ENCODE peak calls at places on chromosomes 6 and 20, in four cellular contexts. U is upper lobe of right lung, G is mammary epithelial cell, E is A549. R is an unnamed sample.

GRCh38 chr6:133248241-133249001 is 7.3 kb downstream of the EYA4 start:
- DNase-seq in U (no peak), G (peak; percentile 14), E (peak; percentile 29), R (no peak)

GRCh38 chr20:3218307-3218988 is 9.2 kb downstream of the ITPA start:
- DNase-seq in U (peak; percentile 88), G (peak; percentile 12), E (peak; percentile 63), R (no peak)

GRCh38 chr20:57407541-57407956 is 16.4 kb downstream of the RBM38 start:
- DNase-seq in U (no peak), G (no peak), E (no peak), R (no peak)

GRCh38 chr6:165218816-165219215 is 90.6 kb downstream of the C6orf118 start:
- DNase-seq in U (no peak), G (peak; percentile 1), E (no peak), R (no peak)

GRCh38 chr6:33607784-33608161 is 13.3 kb upstream of the ITPR3 start:
- DNase-seq in U (no peak), G (no peak), E (peak; percentile 51), R (no peak)

GRCh38 chr6:4350571-4351505 is 215.5 kb upstream of the ECI2 start:
- DNase-seq in U (no peak), G (peak; percentile 50), E (no peak), R (no peak)

GRCh38 chr6:157982580-157983438 is 1.1 kb downstream of the SYNJ2 start:
- DNase-seq in U (peak; percentile 22), G (peak; percentile 43), E (peak; percentile 69), R (peak; percentile 74)

GRCh38 chr6:35970181-35970580 is 49.3 kb upstream of the SRPK1 start:
- DNase-seq in U (no peak), G (peak; percentile 35), E (no peak), R (no peak)

GRCh38 chr20:4156411-4156810 is 141.1 kb upstream of the RNF24 start:
- DNase-seq in U (peak; percentile 38), G (no peak), E (no peak), R (no peak)

DNA sequence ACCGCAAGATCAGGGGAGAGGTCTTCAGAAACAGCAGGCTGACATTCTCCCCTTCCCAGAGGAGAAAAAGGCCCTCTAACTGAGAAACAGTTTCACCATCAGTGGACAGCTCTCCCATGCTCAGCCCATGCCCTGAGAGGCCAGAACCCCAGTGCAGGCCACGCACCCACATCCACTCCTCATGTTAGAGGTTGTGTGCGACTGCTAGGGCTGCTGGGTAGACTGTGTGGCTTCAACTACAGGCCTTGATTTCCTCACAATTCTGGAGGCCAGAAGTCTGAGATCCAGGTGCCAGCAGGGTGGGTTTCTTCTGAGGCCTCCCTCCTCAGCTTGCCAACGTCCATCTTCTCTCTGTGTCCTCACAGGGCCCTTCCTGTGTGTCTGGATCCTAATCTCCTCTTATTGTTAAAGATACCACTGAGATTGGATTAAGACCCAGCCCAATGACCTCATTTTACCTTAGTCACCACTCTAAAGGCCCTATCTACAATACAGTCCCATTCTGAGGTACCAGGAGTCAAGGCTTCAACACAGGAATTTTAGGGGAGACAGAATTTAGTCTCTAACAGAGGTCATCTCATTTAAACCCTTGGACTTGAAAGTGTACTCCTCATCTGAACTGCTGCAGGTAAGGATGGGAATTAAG is 67.7 kb upstream of the CD93 start:
- DNase-seq in U (no peak), G (no peak), E (no peak), R (peak; percentile 69)
- H3K27ac ChIP-seq in U (no peak overlapping the region), G (no peak overlapping the region), E (no peak overlapping the region), R (peak overlapping the region; percentile 94)

GRCh38 chr20:48698507-48699267 is 129.1 kb downstream of the PREX1 start:
- DNase-seq in U (peak; percentile 8), G (no peak), E (no peak), R (no peak)
- H3K27ac ChIP-seq in U (peak overlapping the region; percentile 55), G (no peak overlapping the region), E (peak overlapping the region; percentile 57), R (peak overlapping the region; percentile 91)

DNA sequence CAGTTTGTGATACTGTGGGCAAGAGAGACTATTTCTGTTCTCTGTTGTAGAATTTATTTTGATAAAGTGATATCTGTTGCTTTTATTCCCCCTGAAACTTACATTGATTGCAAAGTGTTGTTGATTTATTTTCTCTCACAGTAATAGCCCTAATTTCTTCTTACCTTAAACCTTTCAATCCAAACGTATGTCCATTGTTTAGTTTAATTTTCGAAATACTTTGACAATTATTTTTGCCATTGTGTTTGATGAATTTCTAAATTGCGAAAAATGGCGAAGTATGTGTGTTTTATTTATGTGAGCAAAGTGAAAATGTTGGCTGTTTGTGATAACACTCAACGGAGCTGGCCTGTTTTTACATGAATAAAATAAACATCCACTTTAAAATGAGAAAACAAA is 381 bp upstream of the ZSCAN26 start:
- DNase-seq in U (no peak), G (no peak), E (no peak), R (no peak)
- H3K27ac ChIP-seq in U (peak overlapping the region; percentile 89), G (peak overlapping the region; percentile 70), E (peak overlapping the region; percentile 93), R (peak overlapping the region; percentile 86)

DNA sequence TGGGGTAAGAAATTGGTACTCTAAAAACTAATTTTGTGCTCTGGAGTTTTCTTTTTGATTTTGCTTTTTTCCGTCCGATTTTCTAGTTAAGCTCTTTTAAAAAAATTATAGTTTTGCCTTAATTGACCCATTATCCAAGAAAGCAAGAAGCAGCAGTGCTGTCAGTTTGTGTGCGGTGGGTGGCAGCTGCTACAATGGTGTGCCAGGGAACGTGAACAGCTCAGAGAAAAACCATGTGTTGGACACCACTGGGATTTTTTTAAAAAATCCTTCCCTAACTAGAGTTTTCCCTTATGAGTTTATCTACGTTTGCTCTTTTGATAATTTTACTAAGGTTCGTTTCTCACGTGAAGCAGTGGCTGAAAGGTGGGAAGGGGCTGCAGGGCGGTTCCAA is 8.0 kb downstream of the MAP3K5 start:
- DNase-seq in U (no peak), G (no peak), E (no peak), R (no peak)
- H3K27ac ChIP-seq in U (peak overlapping the region; percentile 68), G (no peak overlapping the region), E (no peak overlapping the region), R (no peak overlapping the region)

DNA sequence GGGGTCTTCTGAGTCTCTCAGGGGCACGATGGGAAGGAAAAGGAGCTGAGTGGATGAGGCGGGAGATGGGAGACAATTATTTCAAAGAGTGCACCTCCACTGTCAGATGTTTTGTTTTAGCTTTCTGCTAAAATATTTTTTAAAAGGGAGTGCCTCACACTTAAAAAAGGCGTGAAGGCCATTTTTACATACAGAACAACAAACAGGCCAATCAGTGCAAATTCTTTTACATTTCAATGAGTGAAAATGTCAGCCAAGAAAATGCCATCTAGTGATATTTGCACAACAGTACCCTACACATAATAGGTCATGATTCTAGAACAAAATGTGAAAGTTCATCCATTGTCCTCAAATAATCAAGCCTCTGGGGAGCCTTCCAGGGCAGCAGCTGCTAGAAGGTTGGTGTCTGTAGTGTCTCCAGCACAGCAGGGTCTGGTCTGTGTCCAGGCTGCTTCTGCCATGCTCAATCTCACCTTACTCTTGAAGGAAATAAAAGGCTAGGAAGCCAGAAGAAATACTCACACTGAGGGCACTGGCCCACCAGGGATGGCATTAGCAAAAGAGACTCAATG is 13.3 kb upstream of the SERPINB9 start:
- DNase-seq in U (no peak), G (no peak), E (no peak), R (no peak)
- H3K27ac ChIP-seq in U (no peak overlapping the region), G (no peak overlapping the region), E (no peak overlapping the region), R (no peak overlapping the region)

GRCh38 chr20:36859282-36859555 is 16.7 kb upstream of the TLDC2 start:
- DNase-seq in U (no peak), G (no peak), E (no peak), R (no peak)
- H3K27ac ChIP-seq in U (no peak overlapping the region), G (peak overlapping the region; percentile 43), E (no peak overlapping the region), R (peak overlapping the region; percentile 94)

R was measured in coronary artery.